ENCODE peak calls at places on chromosomes 1 and 21, in seven cellular contexts. I is keratinocyte; D is IMR-90; R is fibroblast of lung; L is heart right ventricle; K is astrocyte of the spinal cord; C is CD8-positive, alpha-beta T cell. H is an unnamed sample.

GRCh38 chr1:2583871-2584341 is 2.7 kb upstream of the PRXL2B start:
- DNase-seq in I (no peak), L (no peak), C (no peak), R (no peak), D (peak), K (no peak), H (no peak)

GRCh38 chr1:34705077-34705476 is 49.8 kb upstream of the GJB5 start:
- DNase-seq in I (no peak), K (no peak), L (no peak), C (no peak), R (no peak), D (no peak), H (no peak)

GRCh38 chr1:200154069-200154767 is 126.7 kb downstream of the NR5A2 start:
- DNase-seq in I (no peak), C (peak), K (no peak), D (peak), L (no peak), R (peak), H (peak)

GRCh38 chr1:201272838-201273237 is 10.5 kb upstream of the PKP1 start:
- DNase-seq in L (no peak), K (no peak), R (no peak), I (no peak), C (no peak), D (no peak), H (no peak)

GRCh38 chr1:41767534-41767933 is 151.2 kb downstream of the HIVEP3 start:
- DNase-seq in L (no peak), C (no peak), D (no peak), I (no peak), R (no peak), K (no peak), H (no peak)

GRCh38 chr1:63949965-63950364 is 176.1 kb downstream of the ROR1 start:
- DNase-seq in L (peak), R (no peak), D (no peak), I (no peak), K (no peak), C (no peak), H (no peak)

GRCh38 chr1:214280386-214281029 is 451 bp upstream of the SMYD2 start:
- DNase-seq in L (peak), D (peak), I (no peak), K (peak), C (no peak), R (peak), H (peak)

GRCh38 chr1:177927021-177927596 is 42.7 kb downstream of the SEC16B start:
- DNase-seq in R (peak), L (no peak), D (peak), C (no peak), I (no peak), K (peak), H (no peak)

GRCh38 chr1:173150795-173151194 is 56.3 kb downstream of the TNFSF4 start:
- DNase-seq in C (no peak), K (no peak), R (no peak), I (no peak), L (no peak), D (no peak), H (no peak)

GRCh38 chr1:198201956-198202784 is 45.4 kb downstream of the NEK7 start:
- DNase-seq in K (no peak), R (no peak), L (no peak), I (no peak), D (no peak), C (no peak), H (peak)

GRCh38 chr1:1291611-1292441 is 11.6 kb downstream of the SCNN1D start:
- DNase-seq in K (peak), R (peak), I (no peak), D (peak), L (peak), C (peak), H (peak)

GRCh38 chr1:110262846-110263631 is 52.9 kb downstream of the KCNC4 start:
- DNase-seq in K (no peak), I (no peak), L (peak), R (no peak), D (no peak), C (no peak), H (peak)
- TF ChIP-seq CTCF in K (no peak), I (no peak), L (no peak), R (no peak), D (no peak), C (no peak), H (no peak)

GRCh38 chr21:37366488-37367300 is at the start of gene DYRK1A:
- DNase-seq in C (peak), I (peak), R (peak), K (peak), L (peak), D (peak), H (peak)

GRCh38 chr21:37363936-37364335 is 2.6 kb upstream of the DYRK1A start:
- DNase-seq in L (no peak), I (no peak), K (no peak), C (no peak), D (no peak), R (no peak), H (no peak)

GRCh38 chr21:37365657-37366487 is 701 bp upstream of the DYRK1A start:
- DNase-seq in K (peak), L (peak), D (peak), C (no peak), R (peak), I (no peak), H (peak)

GRCh38 chr21:37367301-37367757 is 756 bp downstream of the DYRK1A start:
- DNase-seq in C (no peak), D (no peak), R (no peak), I (no peak), K (no peak), L (no peak), H (no peak)

GRCh38 chr21:37364722-37365121 is 1.9 kb upstream of the DYRK1A start:
- DNase-seq in L (no peak), D (no peak), I (no peak), R (no peak), K (no peak), C (no peak), H (no peak)
- H3K4me3 ChIP-seq in L (peak), D (no peak), I (no peak), R (peak), K (no peak), C (no peak), H (peak)

GRCh38 chr1:52825868-52826267 is 16.7 kb upstream of the ZYG11A start:
- DNase-seq in K (no peak), R (no peak), D (peak), L (no peak), I (no peak), C (no peak), H (peak)
- TF ChIP-seq CTCF in K (peak), R (peak), D (peak), L (no peak), I (peak), C (no peak), H (no peak)

GRCh38 chr1:46649764-46650163 is 18.4 kb downstream of the ATPAF1 start:
- DNase-seq in R (no peak), C (no peak), D (no peak), L (no peak), K (no peak), I (no peak), H (no peak)
- H3K4me3 ChIP-seq in R (no peak), C (no peak), D (no peak), L (no peak), K (no peak), I (no peak), H (no peak)

GRCh38 chr1:8165595-8166360 is 139.7 kb upstream of the ERRFI1 start:
- DNase-seq in I (no peak), K (no peak), L (no peak), R (no peak), C (no peak), D (no peak), H (no peak)
- TF ChIP-seq CTCF in I (peak), K (peak), L (no peak), R (peak), C (no peak), D (peak), H (no peak)

GRCh38 chr1:12434686-12435085 is 183.3 kb downstream of the DHRS3 start:
- DNase-seq in R (peak), I (no peak), C (no peak), D (no peak), K (no peak), L (no peak), H (no peak)
- H3K4me3 ChIP-seq in R (no peak), I (no peak), C (peak), D (no peak), K (no peak), L (no peak), H (no peak)

DNA sequence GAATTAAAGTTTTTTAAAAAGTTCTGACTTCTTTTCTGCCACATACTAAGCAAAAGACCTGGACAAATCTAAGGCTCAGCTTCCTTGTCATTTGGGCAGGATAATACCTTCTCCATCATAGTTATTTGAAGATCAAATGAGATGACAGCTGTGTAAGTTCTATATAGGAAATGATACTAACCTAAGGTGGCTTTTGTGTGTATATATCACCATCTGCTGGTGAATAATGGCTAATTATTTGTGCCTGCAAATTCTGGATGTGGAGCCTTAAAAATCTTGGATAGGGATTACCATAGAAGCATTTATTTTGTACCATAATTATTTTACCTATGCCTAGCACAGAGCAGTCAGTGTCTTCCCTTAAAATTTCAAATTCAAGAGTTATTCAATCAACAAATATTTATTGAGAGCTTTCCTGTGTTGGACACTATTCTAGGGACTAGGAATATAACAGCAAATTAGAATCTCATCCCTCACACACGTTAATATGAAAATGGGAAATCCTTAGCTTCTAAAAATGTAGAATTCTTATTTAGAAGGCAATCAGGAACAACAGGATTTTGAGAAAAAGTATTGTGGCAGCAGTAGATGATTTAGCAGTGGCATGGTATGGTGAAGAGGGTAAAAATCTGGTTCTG is 89.8 kb downstream of the TMEM200B start:
- DNase-seq in K (peak), I (no peak), R (peak), C (no peak), D (peak), L (no peak), H (peak)
- TF ChIP-seq CTCF in K (peak), I (peak), R (peak), C (peak), D (peak), L (peak), H (peak)